ENCODE peak calls at places on chromosomes 4 and X, in six cellular contexts. One of them, this sample, is unnamed.

GRCh38 chrX:13487731-13488505 is 81.5 kb upstream of the EGFL6 start:
- DNase-seq in uterus: peak
- DNase-seq in foreskin fibroblast: peak
- DNase-seq in fibroblast of mammary gland: peak
- DNase-seq in lower leg skin: peak
- DNase-seq in endothelial cell: peak
- DNase-seq in this sample: no peak

GRCh38 chrX:147376601-147377387 is 534.9 kb upstream of the FMR1 start:
- DNase-seq in lower leg skin: no peak
- DNase-seq in endothelial cell: no peak
- DNase-seq in fibroblast of mammary gland: no peak
- DNase-seq in uterus: no peak
- DNase-seq in foreskin fibroblast: no peak
- DNase-seq in this sample: no peak

GRCh38 chrX:154320406-154320805 is 24.8 kb downstream of the TKTL1 start:
- DNase-seq in foreskin fibroblast: no peak
- DNase-seq in lower leg skin: no peak
- DNase-seq in uterus: no peak
- DNase-seq in fibroblast of mammary gland: no peak
- DNase-seq in endothelial cell: no peak
- DNase-seq in this sample: no peak

GRCh38 chr4:121822796-121823504 is 733 bp downstream of the CCNA2 start:
- DNase-seq in fibroblast of mammary gland: no peak
- DNase-seq in lower leg skin: no peak
- DNase-seq in foreskin fibroblast: peak
- DNase-seq in endothelial cell: peak
- DNase-seq in uterus: peak
- DNase-seq in this sample: no peak

GRCh38 chr4:102343964-102344519 is 1.2 kb downstream of the SLC39A8 start:
- DNase-seq in endothelial cell: no peak
- DNase-seq in lower leg skin: no peak
- DNase-seq in uterus: peak
- DNase-seq in foreskin fibroblast: no peak
- DNase-seq in fibroblast of mammary gland: peak
- DNase-seq in this sample: no peak

GRCh38 chr4:88106205-88106604 is 52.2 kb downstream of the ABCG2 start:
- DNase-seq in foreskin fibroblast: peak
- DNase-seq in endothelial cell: no peak
- DNase-seq in lower leg skin: no peak
- DNase-seq in uterus: no peak
- DNase-seq in fibroblast of mammary gland: peak
- DNase-seq in this sample: no peak

GRCh38 chr4:44722001-44722400 is 4.4 kb downstream of the GNPDA2 start:
- DNase-seq in fibroblast of mammary gland: no peak
- DNase-seq in foreskin fibroblast: no peak
- DNase-seq in lower leg skin: no peak
- DNase-seq in uterus: no peak
- DNase-seq in endothelial cell: no peak
- DNase-seq in this sample: no peak

GRCh38 chr4:125780159-125780558 is 465.4 kb downstream of the FAT4 start:
- DNase-seq in endothelial cell: no peak
- DNase-seq in fibroblast of mammary gland: peak
- DNase-seq in uterus: no peak
- DNase-seq in foreskin fibroblast: peak
- DNase-seq in lower leg skin: no peak
- DNase-seq in this sample: no peak

GRCh38 chr4:140326395-140326993 is 47.0 kb upstream of the SCOC start:
- DNase-seq in foreskin fibroblast: peak
- DNase-seq in fibroblast of mammary gland: peak
- DNase-seq in uterus: peak
- DNase-seq in lower leg skin: no peak
- DNase-seq in endothelial cell: peak
- DNase-seq in this sample: no peak

GRCh38 chr4:24210332-24210902 is 320.6 kb upstream of the PPARGC1A start:
- DNase-seq in uterus: peak
- DNase-seq in endothelial cell: no peak
- DNase-seq in lower leg skin: peak
- DNase-seq in foreskin fibroblast: peak
- DNase-seq in fibroblast of mammary gland: peak
- DNase-seq in this sample: no peak

GRCh38 chrX:124488412-124489161 is 142.2 kb downstream of the SH2D1A start:
- DNase-seq in uterus: no peak
- DNase-seq in endothelial cell: no peak
- DNase-seq in foreskin fibroblast: no peak
- DNase-seq in lower leg skin: no peak
- DNase-seq in fibroblast of mammary gland: no peak
- DNase-seq in this sample: no peak

GRCh38 chr4:174855043-174855442 is 26.0 kb upstream of the GLRA3 start:
- DNase-seq in foreskin fibroblast: no peak
- DNase-seq in fibroblast of mammary gland: no peak
- DNase-seq in uterus: no peak
- DNase-seq in lower leg skin: no peak
- DNase-seq in endothelial cell: no peak
- DNase-seq in this sample: no peak

DNA sequence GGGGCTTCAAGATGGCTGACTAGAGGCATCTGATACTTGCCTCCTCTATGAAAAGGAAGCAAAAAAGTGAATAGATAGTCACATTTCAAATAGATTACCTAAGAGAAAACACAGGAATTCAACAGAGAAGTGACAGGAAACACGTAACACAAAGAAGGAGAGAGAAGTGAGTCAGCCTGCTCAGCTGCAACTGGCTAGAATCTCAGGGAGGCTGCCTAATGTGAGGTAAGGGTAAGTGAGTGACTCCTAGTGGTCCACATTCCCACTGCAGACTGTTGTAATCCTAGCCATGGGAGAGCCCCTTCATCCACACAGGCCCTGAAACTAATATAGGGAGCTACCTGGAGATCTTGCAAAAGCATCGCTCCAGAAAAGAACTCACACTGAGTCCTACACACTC is 179.2 kb downstream of the SLC7A11 start:
- DNase-seq in lower leg skin: no peak
- DNase-seq in foreskin fibroblast: peak
- DNase-seq in fibroblast of mammary gland: peak
- DNase-seq in uterus: no peak
- DNase-seq in endothelial cell: peak
- DNase-seq in this sample: no peak
- TF ChIP-seq CTCF in lower leg skin: no peak
- TF ChIP-seq CTCF in foreskin fibroblast: no peak
- TF ChIP-seq CTCF in fibroblast of mammary gland: peak
- TF ChIP-seq CTCF in uterus: no peak
- TF ChIP-seq CTCF in endothelial cell: no peak
- TF ChIP-seq CTCF in this sample: no peak

GRCh38 chr4:166594326-166594946 is 639.9 kb downstream of the SPOCK3 start:
- DNase-seq in fibroblast of mammary gland: peak
- DNase-seq in foreskin fibroblast: peak
- DNase-seq in uterus: no peak
- DNase-seq in endothelial cell: peak
- DNase-seq in lower leg skin: no peak
- DNase-seq in this sample: no peak
- TF ChIP-seq CTCF in fibroblast of mammary gland: peak
- TF ChIP-seq CTCF in foreskin fibroblast: peak
- TF ChIP-seq CTCF in uterus: no peak
- TF ChIP-seq CTCF in endothelial cell: peak
- TF ChIP-seq CTCF in lower leg skin: no peak
- TF ChIP-seq CTCF in this sample: no peak

DNA sequence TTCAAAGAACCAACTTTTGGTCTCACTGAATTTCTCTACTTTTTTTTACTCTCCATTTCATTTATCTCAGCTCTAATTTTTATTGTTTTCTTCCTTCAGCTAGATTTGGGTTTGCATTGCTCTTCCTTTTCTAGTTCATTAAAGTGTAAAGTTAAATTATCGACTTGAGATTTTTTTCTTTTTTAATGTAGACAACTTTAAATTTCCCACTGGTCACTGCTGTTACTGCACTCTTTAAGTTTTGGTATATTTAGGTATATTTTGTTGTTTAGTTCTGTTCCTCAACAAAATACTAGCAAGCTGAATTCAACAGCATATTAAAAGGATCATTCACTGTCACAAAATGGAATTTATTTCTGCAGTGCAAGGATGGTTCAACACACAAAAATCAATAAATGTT is 572.0 kb upstream of the DIAPH2 start:
- DNase-seq in uterus: no peak
- DNase-seq in lower leg skin: no peak
- DNase-seq in endothelial cell: no peak
- DNase-seq in foreskin fibroblast: no peak
- DNase-seq in fibroblast of mammary gland: no peak
- DNase-seq in this sample: no peak
- TF ChIP-seq CTCF in uterus: no peak
- TF ChIP-seq CTCF in lower leg skin: no peak
- TF ChIP-seq CTCF in endothelial cell: peak
- TF ChIP-seq CTCF in foreskin fibroblast: no peak
- TF ChIP-seq CTCF in fibroblast of mammary gland: no peak
- TF ChIP-seq CTCF in this sample: no peak

DNA sequence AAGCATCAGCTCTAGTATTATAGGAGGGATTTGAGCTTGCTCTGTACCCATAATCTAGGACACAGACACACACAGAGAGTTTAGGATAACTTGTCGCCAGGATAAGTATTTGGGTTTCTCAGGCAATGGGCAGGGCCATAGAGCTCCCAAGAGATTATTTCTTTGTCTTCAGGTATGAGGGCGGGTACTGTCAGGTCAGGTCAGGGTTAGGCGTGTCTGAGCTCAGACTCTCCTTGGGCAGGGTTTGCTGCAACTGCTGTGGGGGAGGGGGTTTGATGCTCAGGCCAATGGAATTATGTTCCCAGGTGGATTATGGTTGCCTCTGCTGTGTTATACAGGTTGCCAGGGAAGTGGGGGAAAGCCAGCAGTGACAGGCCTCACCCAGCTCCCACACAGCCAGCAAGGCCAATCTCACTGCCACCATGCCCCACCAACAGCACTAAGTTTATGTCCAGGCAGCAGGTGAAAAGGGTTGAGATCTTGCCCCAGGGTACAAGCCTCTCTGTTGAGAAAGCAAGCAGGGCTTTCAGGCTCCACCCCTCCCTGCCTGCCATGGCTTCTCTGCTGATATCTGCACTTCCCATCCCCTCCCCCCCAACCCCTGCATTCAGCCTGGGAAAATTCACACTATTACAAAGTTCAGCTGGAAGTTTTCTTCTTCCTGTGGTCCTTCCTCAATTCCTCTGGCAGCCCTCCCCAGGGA is 101.3 kb downstream of the RRAGB start:
- DNase-seq in fibroblast of mammary gland: no peak
- DNase-seq in endothelial cell: no peak
- DNase-seq in lower leg skin: no peak
- DNase-seq in uterus: no peak
- DNase-seq in foreskin fibroblast: no peak
- DNase-seq in this sample: no peak
- TF ChIP-seq CTCF in fibroblast of mammary gland: no peak
- TF ChIP-seq CTCF in endothelial cell: no peak
- TF ChIP-seq CTCF in lower leg skin: no peak
- TF ChIP-seq CTCF in uterus: no peak
- TF ChIP-seq CTCF in foreskin fibroblast: no peak
- TF ChIP-seq CTCF in this sample: no peak

DNA sequence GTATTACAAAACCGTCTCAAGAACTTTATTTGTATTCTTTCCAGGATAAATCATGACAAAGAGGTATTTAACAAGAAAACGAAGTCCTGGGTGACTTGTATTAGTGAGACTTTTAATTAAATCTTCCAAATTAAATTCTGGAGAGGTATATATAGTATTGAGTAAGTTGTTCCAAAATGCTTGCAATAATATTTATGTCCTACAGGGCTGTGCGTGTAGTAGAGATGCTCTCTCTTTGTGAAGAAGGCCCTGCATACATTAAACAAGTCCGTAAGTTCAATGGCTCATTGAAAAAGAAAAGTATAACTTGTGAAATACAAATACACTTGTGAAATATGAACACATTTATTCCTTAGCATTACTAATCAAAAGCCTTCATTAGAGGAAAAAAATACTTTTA is 211.4 kb downstream of the ARHGAP24 start:
- DNase-seq in endothelial cell: no peak
- DNase-seq in lower leg skin: no peak
- DNase-seq in uterus: no peak
- DNase-seq in fibroblast of mammary gland: no peak
- DNase-seq in foreskin fibroblast: no peak
- DNase-seq in this sample: no peak
- TF ChIP-seq CTCF in endothelial cell: peak
- TF ChIP-seq CTCF in lower leg skin: no peak
- TF ChIP-seq CTCF in uterus: no peak
- TF ChIP-seq CTCF in fibroblast of mammary gland: no peak
- TF ChIP-seq CTCF in foreskin fibroblast: no peak
- TF ChIP-seq CTCF in this sample: no peak

DNA sequence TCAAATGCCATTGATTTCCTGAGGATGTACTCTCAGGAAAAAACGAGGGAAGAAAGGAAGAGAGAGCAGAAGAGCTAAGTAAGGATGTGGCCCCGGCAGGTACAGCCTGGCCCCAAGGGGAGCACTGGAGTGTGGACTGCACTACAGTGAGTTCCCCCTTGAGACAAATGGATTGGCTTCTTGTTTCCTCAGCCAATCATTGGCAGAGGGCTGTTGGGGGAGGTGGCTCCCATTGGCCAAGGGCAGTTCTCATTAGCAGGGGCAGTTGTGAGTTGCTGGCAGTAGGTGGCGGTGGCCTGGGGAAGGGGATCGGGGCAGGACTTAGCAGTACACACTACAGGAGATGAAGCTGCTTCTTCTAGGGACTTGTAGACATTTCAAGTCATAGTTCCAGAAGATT is 24.1 kb upstream of the OCIAD2 start:
- DNase-seq in endothelial cell: no peak
- DNase-seq in fibroblast of mammary gland: no peak
- DNase-seq in foreskin fibroblast: no peak
- DNase-seq in uterus: no peak
- DNase-seq in lower leg skin: no peak
- DNase-seq in this sample: no peak
- TF ChIP-seq CTCF in endothelial cell: no peak
- TF ChIP-seq CTCF in fibroblast of mammary gland: no peak
- TF ChIP-seq CTCF in foreskin fibroblast: no peak
- TF ChIP-seq CTCF in uterus: no peak
- TF ChIP-seq CTCF in lower leg skin: no peak
- TF ChIP-seq CTCF in this sample: no peak

DNA sequence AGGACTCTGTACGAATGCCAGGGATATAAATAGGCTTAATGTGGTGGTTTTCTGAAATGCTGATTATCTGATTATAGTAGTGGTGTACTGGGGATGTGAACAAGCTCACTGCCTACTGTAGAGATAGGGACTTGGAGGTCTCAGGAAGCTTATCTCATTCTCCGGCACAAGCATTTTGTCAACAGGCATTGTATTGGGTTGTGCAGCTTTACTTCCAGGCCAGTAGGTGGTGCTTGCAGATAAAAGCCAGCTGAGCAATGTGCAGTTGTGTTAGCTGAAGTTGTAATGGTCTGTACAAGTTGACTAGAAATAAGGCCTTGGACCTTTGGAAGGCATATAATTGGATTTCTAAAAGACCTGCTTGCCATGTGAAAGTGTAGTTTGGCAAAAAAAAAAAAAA is 49.5 kb upstream of the TMLHE start:
- DNase-seq in uterus: no peak
- DNase-seq in lower leg skin: no peak
- DNase-seq in endothelial cell: no peak
- DNase-seq in fibroblast of mammary gland: peak
- DNase-seq in foreskin fibroblast: no peak
- DNase-seq in this sample: no peak
- TF ChIP-seq CTCF in uterus: no peak
- TF ChIP-seq CTCF in lower leg skin: no peak
- TF ChIP-seq CTCF in endothelial cell: peak
- TF ChIP-seq CTCF in fibroblast of mammary gland: peak
- TF ChIP-seq CTCF in foreskin fibroblast: peak
- TF ChIP-seq CTCF in this sample: no peak

GRCh38 chr4:128768373-128768996 is 41.0 kb upstream of the JADE1 start:
- DNase-seq in fibroblast of mammary gland: no peak
- DNase-seq in lower leg skin: no peak
- DNase-seq in foreskin fibroblast: no peak
- DNase-seq in uterus: no peak
- DNase-seq in endothelial cell: no peak
- DNase-seq in this sample: no peak
- TF ChIP-seq CTCF in fibroblast of mammary gland: no peak
- TF ChIP-seq CTCF in lower leg skin: no peak
- TF ChIP-seq CTCF in foreskin fibroblast: no peak
- TF ChIP-seq CTCF in uterus: no peak
- TF ChIP-seq CTCF in endothelial cell: no peak
- TF ChIP-seq CTCF in this sample: no peak